ENCODE peak calls at places on chromosomes 12 and 14, in nine cellular contexts. One of them, this sample, is unnamed.

GRCh38 chr12:13443498-13443897 is 247.0 kb downstream of the EMP1 start:
- DNase-seq in NCI-H2081: no peak
- DNase-seq in stimulated activated naive CD8-positive, alpha-beta T cell treated with anti-CD3 and anti-CD28 coated beads, Interleukin-15, amount 100 ng/mL, for 72 hours: no peak
- DNase-seq in activated T-helper 1 cell treated with anti-CD3 and anti-CD28 coated beads, Interleukin-12 subunit alpha, Interleukin-12 subunit beta, Interleukin-2, Interleukin-4 antibody, amounts not matched to agents 30 ng/mL and 10 ng/mL and 1 ng/mL, durations not matched to agents 14 hours and 24 hours and 36 hours: no peak
- DNase-seq in HCEC 1CT: no peak
- DNase-seq in ACHN: no peak
- DNase-seq in memory B cell: no peak
- DNase-seq in mammary epithelial cell: no peak
- DNase-seq in GM23248: no peak
- DNase-seq in this sample: no peak

GRCh38 chr12:8037947-8038346 is 5.4 kb downstream of the FOXJ2 start:
- DNase-seq in NCI-H2081: no peak
- DNase-seq in stimulated activated naive CD8-positive, alpha-beta T cell treated with anti-CD3 and anti-CD28 coated beads, Interleukin-15, amount 100 ng/mL, for 72 hours: no peak
- DNase-seq in activated T-helper 1 cell treated with anti-CD3 and anti-CD28 coated beads, Interleukin-12 subunit alpha, Interleukin-12 subunit beta, Interleukin-2, Interleukin-4 antibody, amounts not matched to agents 30 ng/mL and 10 ng/mL and 1 ng/mL, durations not matched to agents 14 hours and 24 hours and 36 hours: no peak
- DNase-seq in HCEC 1CT: no peak
- DNase-seq in ACHN: no peak
- DNase-seq in memory B cell: no peak
- DNase-seq in mammary epithelial cell: peak; percentile 32
- DNase-seq in GM23248: no peak
- DNase-seq in this sample: no peak

GRCh38 chr14:83734431-83734830 is 1795.5 kb upstream of the FLRT2 start:
- DNase-seq in NCI-H2081: no peak
- DNase-seq in stimulated activated naive CD8-positive, alpha-beta T cell treated with anti-CD3 and anti-CD28 coated beads, Interleukin-15, amount 100 ng/mL, for 72 hours: no peak
- DNase-seq in activated T-helper 1 cell treated with anti-CD3 and anti-CD28 coated beads, Interleukin-12 subunit alpha, Interleukin-12 subunit beta, Interleukin-2, Interleukin-4 antibody, amounts not matched to agents 30 ng/mL and 10 ng/mL and 1 ng/mL, durations not matched to agents 14 hours and 24 hours and 36 hours: no peak
- DNase-seq in HCEC 1CT: no peak
- DNase-seq in ACHN: no peak
- DNase-seq in memory B cell: no peak
- DNase-seq in mammary epithelial cell: no peak
- DNase-seq in GM23248: no peak
- DNase-seq in this sample: no peak

GRCh38 chr14:76710093-76711010 is 50.9 kb upstream of the VASH1 start:
- DNase-seq in NCI-H2081: peak; percentile 60
- DNase-seq in stimulated activated naive CD8-positive, alpha-beta T cell treated with anti-CD3 and anti-CD28 coated beads, Interleukin-15, amount 100 ng/mL, for 72 hours: no peak
- DNase-seq in activated T-helper 1 cell treated with anti-CD3 and anti-CD28 coated beads, Interleukin-12 subunit alpha, Interleukin-12 subunit beta, Interleukin-2, Interleukin-4 antibody, amounts not matched to agents 30 ng/mL and 10 ng/mL and 1 ng/mL, durations not matched to agents 14 hours and 24 hours and 36 hours: no peak
- DNase-seq in HCEC 1CT: peak; percentile 34
- DNase-seq in ACHN: peak; percentile 44
- DNase-seq in memory B cell: no peak
- DNase-seq in mammary epithelial cell: peak; percentile 20
- DNase-seq in GM23248: peak; percentile 65
- DNase-seq in this sample: peak; percentile 15

GRCh38 chr14:55288439-55288838 is 17.2 kb downstream of the FBXO34 start:
- DNase-seq in NCI-H2081: no peak
- DNase-seq in stimulated activated naive CD8-positive, alpha-beta T cell treated with anti-CD3 and anti-CD28 coated beads, Interleukin-15, amount 100 ng/mL, for 72 hours: no peak
- DNase-seq in activated T-helper 1 cell treated with anti-CD3 and anti-CD28 coated beads, Interleukin-12 subunit alpha, Interleukin-12 subunit beta, Interleukin-2, Interleukin-4 antibody, amounts not matched to agents 30 ng/mL and 10 ng/mL and 1 ng/mL, durations not matched to agents 14 hours and 24 hours and 36 hours: no peak
- DNase-seq in HCEC 1CT: no peak
- DNase-seq in ACHN: no peak
- DNase-seq in memory B cell: no peak
- DNase-seq in mammary epithelial cell: no peak
- DNase-seq in GM23248: no peak
- DNase-seq in this sample: no peak

GRCh38 chr12:68482660-68483059 is 128.0 kb upstream of the RAP1B start:
- DNase-seq in NCI-H2081: no peak
- DNase-seq in stimulated activated naive CD8-positive, alpha-beta T cell treated with anti-CD3 and anti-CD28 coated beads, Interleukin-15, amount 100 ng/mL, for 72 hours: peak; percentile 46
- DNase-seq in activated T-helper 1 cell treated with anti-CD3 and anti-CD28 coated beads, Interleukin-12 subunit alpha, Interleukin-12 subunit beta, Interleukin-2, Interleukin-4 antibody, amounts not matched to agents 30 ng/mL and 10 ng/mL and 1 ng/mL, durations not matched to agents 14 hours and 24 hours and 36 hours: peak; percentile 44
- DNase-seq in HCEC 1CT: no peak
- DNase-seq in ACHN: no peak
- DNase-seq in memory B cell: no peak
- DNase-seq in mammary epithelial cell: peak; percentile 73
- DNase-seq in GM23248: no peak
- DNase-seq in this sample: no peak

GRCh38 chr12:116955382-116956021 is 44.8 kb downstream of the FBXW8 start:
- DNase-seq in NCI-H2081: no peak
- DNase-seq in stimulated activated naive CD8-positive, alpha-beta T cell treated with anti-CD3 and anti-CD28 coated beads, Interleukin-15, amount 100 ng/mL, for 72 hours: no peak
- DNase-seq in activated T-helper 1 cell treated with anti-CD3 and anti-CD28 coated beads, Interleukin-12 subunit alpha, Interleukin-12 subunit beta, Interleukin-2, Interleukin-4 antibody, amounts not matched to agents 30 ng/mL and 10 ng/mL and 1 ng/mL, durations not matched to agents 14 hours and 24 hours and 36 hours: no peak
- DNase-seq in HCEC 1CT: no peak
- DNase-seq in ACHN: peak; percentile 55
- DNase-seq in memory B cell: no peak
- DNase-seq in mammary epithelial cell: peak; percentile 81
- DNase-seq in GM23248: peak; percentile 15
- DNase-seq in this sample: no peak

GRCh38 chr14:69693823-69694729 is 72.9 kb upstream of the SRSF5 start:
- DNase-seq in NCI-H2081: peak; percentile 32
- DNase-seq in stimulated activated naive CD8-positive, alpha-beta T cell treated with anti-CD3 and anti-CD28 coated beads, Interleukin-15, amount 100 ng/mL, for 72 hours: no peak
- DNase-seq in activated T-helper 1 cell treated with anti-CD3 and anti-CD28 coated beads, Interleukin-12 subunit alpha, Interleukin-12 subunit beta, Interleukin-2, Interleukin-4 antibody, amounts not matched to agents 30 ng/mL and 10 ng/mL and 1 ng/mL, durations not matched to agents 14 hours and 24 hours and 36 hours: no peak
- DNase-seq in HCEC 1CT: no peak
- DNase-seq in ACHN: no peak
- DNase-seq in memory B cell: no peak
- DNase-seq in mammary epithelial cell: peak; percentile 80
- DNase-seq in GM23248: peak; percentile 47
- DNase-seq in this sample: no peak

GRCh38 chr14:85175556-85175955 is 354.4 kb upstream of the FLRT2 start:
- DNase-seq in NCI-H2081: no peak
- DNase-seq in stimulated activated naive CD8-positive, alpha-beta T cell treated with anti-CD3 and anti-CD28 coated beads, Interleukin-15, amount 100 ng/mL, for 72 hours: no peak
- DNase-seq in activated T-helper 1 cell treated with anti-CD3 and anti-CD28 coated beads, Interleukin-12 subunit alpha, Interleukin-12 subunit beta, Interleukin-2, Interleukin-4 antibody, amounts not matched to agents 30 ng/mL and 10 ng/mL and 1 ng/mL, durations not matched to agents 14 hours and 24 hours and 36 hours: no peak
- DNase-seq in HCEC 1CT: peak; percentile 51
- DNase-seq in ACHN: no peak
- DNase-seq in memory B cell: no peak
- DNase-seq in mammary epithelial cell: no peak
- DNase-seq in GM23248: peak; percentile 62
- DNase-seq in this sample: no peak